ENCODE peak calls at places on chromosome 20, in five cellular contexts. One of them, this sample, is unnamed.
A peak's percentile ranks its signal among the peaks of the same experiment; 100 is the strongest.

GRCh38 chr20:2814076-2814475 is 711 bp upstream of the C20orf141 start:
- DNase-seq in hepatocyte: no peak
- DNase-seq in neural progenitor cell: no peak
- DNase-seq in dorsolateral prefrontal cortex: no peak
- DNase-seq in stomach: no peak
- DNase-seq in this sample: peak; percentile 30

GRCh38 chr20:54716790-54717189 is 241.4 kb downstream of the DOK5 start:
- DNase-seq in hepatocyte: no peak
- DNase-seq in dorsolateral prefrontal cortex: no peak
- DNase-seq in neural progenitor cell: no peak
- DNase-seq in stomach: no peak
- DNase-seq in this sample: no peak

GRCh38 chr20:62578294-62578897 is 63.9 kb upstream of the SLCO4A1 start:
- DNase-seq in dorsolateral prefrontal cortex: no peak
- DNase-seq in neural progenitor cell: no peak
- DNase-seq in stomach: no peak
- DNase-seq in hepatocyte: no peak
- DNase-seq in this sample: no peak

GRCh38 chr20:25277051-25277801 is 29.3 kb downstream of the PYGB start:
- DNase-seq in neural progenitor cell: no peak
- DNase-seq in hepatocyte: no peak
- DNase-seq in dorsolateral prefrontal cortex: peak; percentile 26
- DNase-seq in stomach: peak; percentile 23
- DNase-seq in this sample: no peak

GRCh38 chr20:16107172-16107870 is 465.9 kb downstream of the KIF16B start:
- DNase-seq in stomach: no peak
- DNase-seq in dorsolateral prefrontal cortex: no peak
- DNase-seq in hepatocyte: no peak
- DNase-seq in neural progenitor cell: peak; percentile 24
- DNase-seq in this sample: no peak

GRCh38 chr20:32390999-32391398 is 32.9 kb downstream of the ASXL1 start:
- DNase-seq in neural progenitor cell: no peak
- DNase-seq in hepatocyte: no peak
- DNase-seq in dorsolateral prefrontal cortex: no peak
- DNase-seq in stomach: no peak
- DNase-seq in this sample: no peak

GRCh38 chr20:10185741-10186558 is 32.7 kb upstream of the SNAP25 start:
- DNase-seq in dorsolateral prefrontal cortex: no peak
- DNase-seq in neural progenitor cell: no peak
- DNase-seq in stomach: peak; percentile 72
- DNase-seq in hepatocyte: peak; percentile 28
- DNase-seq in this sample: no peak

GRCh38 chr20:41657655-41658054 is 39.5 kb upstream of the CHD6 start:
- DNase-seq in stomach: no peak
- DNase-seq in dorsolateral prefrontal cortex: no peak
- DNase-seq in neural progenitor cell: no peak
- DNase-seq in hepatocyte: no peak
- DNase-seq in this sample: no peak

GRCh38 chr20:21436186-21436585 is 38.9 kb upstream of the NKX2-4 start:
- DNase-seq in dorsolateral prefrontal cortex: no peak
- DNase-seq in stomach: no peak
- DNase-seq in hepatocyte: no peak
- DNase-seq in neural progenitor cell: no peak
- DNase-seq in this sample: no peak

GRCh38 chr20:46485431-46485830 is 27.9 kb downstream of the ZNF334 start:
- DNase-seq in neural progenitor cell: no peak
- DNase-seq in stomach: no peak
- DNase-seq in hepatocyte: no peak
- DNase-seq in dorsolateral prefrontal cortex: no peak
- DNase-seq in this sample: no peak

GRCh38 chr20:5073154-5074049 is 46.4 kb downstream of the PCNA start:
- DNase-seq in hepatocyte: peak; percentile 30
- DNase-seq in neural progenitor cell: no peak
- DNase-seq in stomach: peak; percentile 97
- DNase-seq in dorsolateral prefrontal cortex: peak; percentile 56
- DNase-seq in this sample: peak; percentile 73

GRCh38 chr20:18003897-18004296 is 35.1 kb downstream of the MGME1 start:
- DNase-seq in neural progenitor cell: no peak
- DNase-seq in hepatocyte: no peak
- DNase-seq in stomach: no peak
- DNase-seq in dorsolateral prefrontal cortex: no peak
- DNase-seq in this sample: no peak

GRCh38 chr20:4090756-4091331 is 75.5 kb upstream of the RNF24 start:
- DNase-seq in dorsolateral prefrontal cortex: no peak
- DNase-seq in hepatocyte: peak; percentile 33
- DNase-seq in stomach: peak; percentile 21
- DNase-seq in neural progenitor cell: no peak
- DNase-seq in this sample: no peak

GRCh38 chr20:22339091-22339881 is 245.1 kb downstream of the FOXA2 start:
- DNase-seq in stomach: no peak
- DNase-seq in hepatocyte: peak; percentile 87
- DNase-seq in dorsolateral prefrontal cortex: no peak
- DNase-seq in neural progenitor cell: peak; percentile 87
- DNase-seq in this sample: peak; percentile 80

GRCh38 chr20:2625062-2625461 is 27.4 kb upstream of the NOP56 start:
- DNase-seq in dorsolateral prefrontal cortex: no peak
- DNase-seq in stomach: no peak
- DNase-seq in neural progenitor cell: no peak
- DNase-seq in hepatocyte: no peak
- DNase-seq in this sample: no peak

GRCh38 chr20:16392346-16392745 is 180.9 kb downstream of the KIF16B start:
- DNase-seq in hepatocyte: no peak
- DNase-seq in neural progenitor cell: no peak
- DNase-seq in stomach: no peak
- DNase-seq in dorsolateral prefrontal cortex: no peak
- DNase-seq in this sample: no peak

GRCh38 chr20:62267543-62267942 is 29.2 kb downstream of the OSBPL2 start:
- DNase-seq in stomach: no peak
- DNase-seq in neural progenitor cell: no peak
- DNase-seq in dorsolateral prefrontal cortex: peak; percentile 48
- DNase-seq in hepatocyte: no peak
- DNase-seq in this sample: no peak

GRCh38 chr20:17889226-17889625 is 79.4 kb downstream of the SNX5 start:
- DNase-seq in hepatocyte: no peak
- DNase-seq in stomach: no peak
- DNase-seq in neural progenitor cell: no peak
- DNase-seq in dorsolateral prefrontal cortex: no peak
- DNase-seq in this sample: no peak

GRCh38 chr20:63059684-63060056 is 52.9 kb upstream of the BHLHE23 start:
- DNase-seq in stomach: no peak
- DNase-seq in neural progenitor cell: no peak
- DNase-seq in dorsolateral prefrontal cortex: peak; percentile 10
- DNase-seq in hepatocyte: no peak
- DNase-seq in this sample: peak; percentile 40

GRCh38 chr20:19903168-19903676 is 113.9 kb upstream of the NAA20 start:
- DNase-seq in stomach: peak; percentile 44
- DNase-seq in neural progenitor cell: no peak
- DNase-seq in hepatocyte: peak; percentile 49
- DNase-seq in dorsolateral prefrontal cortex: no peak
- DNase-seq in this sample: no peak

GRCh38 chr20:54076259-54076658 is 5.9 kb upstream of the BCAS1 start:
- DNase-seq in neural progenitor cell: no peak
- DNase-seq in dorsolateral prefrontal cortex: no peak
- DNase-seq in stomach: no peak
- DNase-seq in hepatocyte: no peak
- DNase-seq in this sample: no peak

GRCh38 chr20:35731469-35731788 is 10.6 kb downstream of the RBM39 start:
- DNase-seq in hepatocyte: no peak
- DNase-seq in stomach: no peak
- DNase-seq in dorsolateral prefrontal cortex: no peak
- DNase-seq in neural progenitor cell: no peak
- DNase-seq in this sample: no peak

GRCh38 chr20:51598581-51598980 is 56.1 kb upstream of the NFATC2 start:
- DNase-seq in hepatocyte: no peak
- DNase-seq in dorsolateral prefrontal cortex: no peak
- DNase-seq in stomach: no peak
- DNase-seq in neural progenitor cell: no peak
- DNase-seq in this sample: no peak

GRCh38 chr20:43961116-43961515 is 46.5 kb downstream of the TOX2 start:
- DNase-seq in hepatocyte: no peak
- DNase-seq in stomach: no peak
- DNase-seq in neural progenitor cell: no peak
- DNase-seq in dorsolateral prefrontal cortex: no peak
- DNase-seq in this sample: peak; percentile 24

GRCh38 chr20:23782366-23782983 is 31.7 kb upstream of the CST1 start:
- DNase-seq in stomach: no peak
- DNase-seq in neural progenitor cell: peak; percentile 46
- DNase-seq in hepatocyte: peak; percentile 57
- DNase-seq in dorsolateral prefrontal cortex: no peak
- DNase-seq in this sample: peak; percentile 89

GRCh38 chr20:17565164-17565845 is 4.6 kb upstream of the DSTN start:
- DNase-seq in neural progenitor cell: no peak
- DNase-seq in stomach: no peak
- DNase-seq in dorsolateral prefrontal cortex: no peak
- DNase-seq in hepatocyte: no peak
- DNase-seq in this sample: no peak

GRCh38 chr20:51584737-51585136 is 42.2 kb upstream of the NFATC2 start:
- DNase-seq in stomach: no peak
- DNase-seq in dorsolateral prefrontal cortex: no peak
- DNase-seq in hepatocyte: no peak
- DNase-seq in neural progenitor cell: no peak
- DNase-seq in this sample: no peak

GRCh38 chr20:2165871-2166270 is 64.2 kb downstream of the STK35 start:
- DNase-seq in neural progenitor cell: no peak
- DNase-seq in stomach: peak; percentile 3
- DNase-seq in hepatocyte: no peak
- DNase-seq in dorsolateral prefrontal cortex: no peak
- DNase-seq in this sample: no peak

GRCh38 chr20:46665602-46666001 is 14.3 kb upstream of the SLC13A3 start:
- DNase-seq in stomach: no peak
- DNase-seq in dorsolateral prefrontal cortex: no peak
- DNase-seq in neural progenitor cell: no peak
- DNase-seq in hepatocyte: no peak
- DNase-seq in this sample: no peak

GRCh38 chr20:10792291-10792690 is 118.5 kb upstream of the JAG1 start:
- DNase-seq in stomach: no peak
- DNase-seq in neural progenitor cell: no peak
- DNase-seq in hepatocyte: no peak
- DNase-seq in dorsolateral prefrontal cortex: no peak
- DNase-seq in this sample: no peak

GRCh38 chr20:58853976-58854637 is 1.6 kb downstream of the GNAS start:
- DNase-seq in dorsolateral prefrontal cortex: no peak
- DNase-seq in neural progenitor cell: peak; percentile 41
- DNase-seq in hepatocyte: no peak
- DNase-seq in stomach: no peak
- DNase-seq in this sample: peak; percentile 63

GRCh38 chr20:58853466-58853865 is 950 bp downstream of the GNAS start:
- DNase-seq in stomach: no peak
- DNase-seq in neural progenitor cell: no peak
- DNase-seq in dorsolateral prefrontal cortex: no peak
- DNase-seq in hepatocyte: no peak
- DNase-seq in this sample: no peak

GRCh38 chr20:58851221-58851968 is 693 bp upstream of the GNAS-AS1 start:
- DNase-seq in stomach: no peak
- DNase-seq in neural progenitor cell: peak; percentile 49
- DNase-seq in hepatocyte: no peak
- DNase-seq in dorsolateral prefrontal cortex: no peak
- DNase-seq in this sample: peak; percentile 78

GRCh38 chr20:58851969-58852458 is 502 bp upstream of the GNAS start:
- DNase-seq in dorsolateral prefrontal cortex: no peak
- DNase-seq in stomach: no peak
- DNase-seq in hepatocyte: no peak
- DNase-seq in neural progenitor cell: no peak
- DNase-seq in this sample: peak; percentile 55

GRCh38 chr20:58852559-58853271 is at the start of gene GNAS:
- DNase-seq in hepatocyte: peak; percentile 84
- DNase-seq in dorsolateral prefrontal cortex: peak; percentile 47
- DNase-seq in neural progenitor cell: peak; percentile 91
- DNase-seq in stomach: no peak
- DNase-seq in this sample: peak; percentile 94
- H3K4me3 ChIP-seq in hepatocyte: peak within 1 kb of the TSS; percentile 12
- H3K4me3 ChIP-seq in dorsolateral prefrontal cortex: peak within 1 kb of the TSS; percentile 41
- H3K4me3 ChIP-seq in neural progenitor cell: peak within 1 kb of the TSS; percentile 63
- H3K4me3 ChIP-seq in stomach: peak within 1 kb of the TSS; percentile 37
- H3K4me3 ChIP-seq in this sample: peak within 1 kb of the TSS; percentile 93

GRCh38 chr20:37392441-37393195 is 46.7 kb downstream of the SRC start:
- DNase-seq in neural progenitor cell: peak; percentile 41
- DNase-seq in dorsolateral prefrontal cortex: no peak
- DNase-seq in stomach: no peak
- DNase-seq in hepatocyte: no peak
- DNase-seq in this sample: peak; percentile 84
- TF ChIP-seq CTCF in neural progenitor cell: peak; percentile 45
- TF ChIP-seq CTCF in dorsolateral prefrontal cortex: no peak
- TF ChIP-seq CTCF in stomach: no peak
- TF ChIP-seq CTCF in hepatocyte: peak; percentile 11
- TF ChIP-seq CTCF in this sample: peak; percentile 76

GRCh38 chr20:6123650-6124014 is 802 bp upstream of the FERMT1 start:
- DNase-seq in hepatocyte: no peak
- DNase-seq in dorsolateral prefrontal cortex: no peak
- DNase-seq in neural progenitor cell: peak; percentile 37
- DNase-seq in stomach: no peak
- DNase-seq in this sample: no peak
- H3K27ac ChIP-seq in hepatocyte: peak overlapping the region; percentile 92
- H3K27ac ChIP-seq in dorsolateral prefrontal cortex: no peak overlapping the region
- H3K27ac ChIP-seq in neural progenitor cell: no peak overlapping the region
- H3K27ac ChIP-seq in stomach: peak overlapping the region; percentile 81
- H3K27ac ChIP-seq in this sample: no peak overlapping the region

GRCh38 chr20:57658447-57659130 is 38.4 kb upstream of the ZBP1 start:
- DNase-seq in stomach: peak; percentile 10
- DNase-seq in neural progenitor cell: no peak
- DNase-seq in hepatocyte: no peak
- DNase-seq in dorsolateral prefrontal cortex: peak; percentile 31
- DNase-seq in this sample: no peak
- H3K4me3 ChIP-seq in stomach: no peak overlapping the region
- H3K4me3 ChIP-seq in neural progenitor cell: no peak overlapping the region
- H3K4me3 ChIP-seq in hepatocyte: no peak overlapping the region
- H3K4me3 ChIP-seq in dorsolateral prefrontal cortex: no peak overlapping the region
- H3K4me3 ChIP-seq in this sample: no peak overlapping the region

DNA sequence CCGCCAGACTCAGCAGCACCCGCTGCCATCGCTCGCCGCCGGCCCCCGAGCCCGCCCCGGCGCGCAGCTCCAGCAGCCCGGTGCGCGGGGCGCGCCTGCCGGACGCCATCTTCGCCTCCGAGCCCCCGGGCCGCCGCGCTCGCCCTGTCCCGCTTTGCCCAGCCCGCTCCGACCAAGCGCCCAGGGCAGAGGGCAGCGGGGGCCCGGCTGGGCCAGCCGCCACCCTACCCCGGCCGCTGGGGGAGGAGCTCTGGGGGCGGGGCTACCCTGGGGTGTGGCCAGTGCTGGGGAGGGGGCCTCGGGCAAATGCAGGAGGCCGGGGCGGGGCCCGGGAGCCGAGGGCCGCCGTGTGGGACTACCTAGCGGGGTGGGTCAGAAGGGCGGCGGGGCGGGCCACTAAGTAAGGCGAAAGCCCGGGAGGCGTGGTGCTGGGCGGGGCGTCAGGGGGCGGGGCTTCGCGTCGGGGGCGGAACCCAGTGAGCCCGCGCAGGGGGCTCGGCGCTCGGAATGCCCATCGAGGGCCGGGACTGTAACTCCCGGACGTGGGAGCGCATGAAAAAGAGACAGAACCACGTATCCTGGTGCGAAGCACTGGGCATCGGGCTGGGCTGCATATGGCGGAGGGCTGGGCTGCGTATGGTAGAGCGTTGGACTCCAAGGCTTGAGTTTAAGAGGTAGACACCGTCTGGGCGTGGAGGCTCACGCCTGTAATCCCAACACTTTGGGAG is at the start of gene SNTA1:
- DNase-seq in neural progenitor cell: peak; percentile 98
- DNase-seq in dorsolateral prefrontal cortex: peak; percentile 81
- DNase-seq in stomach: peak; percentile 98
- DNase-seq in hepatocyte: peak; percentile 98
- DNase-seq in this sample: peak; percentile 99
- TF ChIP-seq CTCF in neural progenitor cell: no peak
- TF ChIP-seq CTCF in dorsolateral prefrontal cortex: no peak
- TF ChIP-seq CTCF in stomach: no peak
- TF ChIP-seq CTCF in hepatocyte: no peak
- TF ChIP-seq CTCF in this sample: no peak

GRCh38 chr20:50120935-50121693 is 8.2 kb upstream of the UBE2V1 start:
- DNase-seq in hepatocyte: peak; percentile 61
- DNase-seq in stomach: peak; percentile 73
- DNase-seq in dorsolateral prefrontal cortex: peak; percentile 76
- DNase-seq in neural progenitor cell: peak; percentile 70
- DNase-seq in this sample: peak; percentile 88
- H3K27ac ChIP-seq in hepatocyte: no peak overlapping the region
- H3K27ac ChIP-seq in stomach: peak overlapping the region; percentile 29
- H3K27ac ChIP-seq in dorsolateral prefrontal cortex: peak overlapping the region; percentile 48
- H3K27ac ChIP-seq in neural progenitor cell: no peak overlapping the region
- H3K27ac ChIP-seq in this sample: no peak overlapping the region